ENCODE peak calls at places on chromosomes 11 and 22, in six cellular contexts. A, J, X, T, Y and U are unnamed samples.

GRCh38 chr22:21074092-21074715 is 28.5 kb downstream of the LRRC74B start:
- DNase-seq in J (no peak), Y (peak; percentile 55), X (no peak), T (no peak), A (peak; percentile 10), U (peak; percentile 87)

GRCh38 chr11:114367244-114367957 is 32.9 kb downstream of the C11orf71 start:
- DNase-seq in A (no peak), T (no peak), J (no peak), Y (peak; percentile 11), X (no peak), U (no peak)

GRCh38 chr11:104968365-104968855 is at the start of gene CASP4:
- DNase-seq in A (peak; percentile 39), Y (peak; percentile 81), X (peak; percentile 35), T (no peak), J (no peak), U (peak; percentile 87)

GRCh38 chr11:109798521-109798920 is 294.7 kb upstream of the ZC3H12C start:
- DNase-seq in A (no peak), T (no peak), X (no peak), Y (peak; percentile 56), J (no peak), U (no peak)

GRCh38 chr11:8794677-8795103 is 112.1 kb downstream of the RPL27A start:
- DNase-seq in T (peak; percentile 85), J (no peak), Y (no peak), X (peak; percentile 7), A (no peak), U (no peak)

GRCh38 chr22:19661156-19661555 is 53.1 kb upstream of the SEPTIN5 start:
- DNase-seq in Y (no peak), J (no peak), X (no peak), A (no peak), T (no peak), U (no peak)

GRCh38 chr11:126926376-126926791 is 74.2 kb downstream of the KIRREL3 start:
- DNase-seq in A (no peak), T (no peak), X (no peak), J (no peak), Y (no peak), U (no peak)

GRCh38 chr11:134181707-134182106 is 42.1 kb downstream of the NCAPD3 start:
- DNase-seq in A (peak; percentile 22), X (no peak), Y (peak; percentile 20), J (no peak), T (no peak), U (no peak)

GRCh38 chr11:720642-721346 is 14.8 kb downstream of the EPS8L2 start:
- DNase-seq in Y (no peak), A (no peak), X (peak; percentile 55), J (no peak), T (peak; percentile 77), U (no peak)

GRCh38 chr11:63939351-63939920 is 634 bp downstream of the NAA40 start:
- DNase-seq in X (peak; percentile 57), T (no peak), A (no peak), J (no peak), Y (peak; percentile 44), U (no peak)

GRCh38 chr22:43088979-43089717 is at the start of gene TTLL1:
- DNase-seq in Y (peak; percentile 89), X (peak; percentile 88), T (peak; percentile 96), A (peak; percentile 41), J (peak; percentile 92), U (peak; percentile 61)

GRCh38 chr22:36201630-36202312 is at the start of gene APOL4:
- DNase-seq in A (no peak), J (no peak), T (no peak), Y (no peak), X (no peak), U (no peak)

GRCh38 chr11:103035656-103036434 is 56.1 kb downstream of the DCUN1D5 start:
- DNase-seq in J (peak; percentile 20), T (no peak), Y (peak; percentile 90), A (peak; percentile 36), X (peak; percentile 95), U (peak; percentile 86)

GRCh38 chr11:130465259-130465658 is 16.8 kb downstream of the ADAMTS15 start:
- DNase-seq in A (no peak), T (no peak), Y (peak; percentile 40), X (no peak), J (no peak), U (no peak)

GRCh38 chr22:42281284-42281683 is 10.8 kb upstream of the TCF20 start:
- DNase-seq in Y (no peak), J (no peak), A (no peak), X (no peak), T (no peak), U (no peak)

GRCh38 chr22:32771761-32772160 is 29.7 kb upstream of the TIMP3 start:
- DNase-seq in Y (no peak), X (no peak), J (no peak), T (no peak), A (no peak), U (no peak)

GRCh38 chr11:70548976-70549375 is 150.6 kb downstream of the CTTN start:
- DNase-seq in T (no peak), X (no peak), A (no peak), Y (no peak), J (no peak), U (no peak)